ENCODE peak calls at places on chromosomes 2 and 18, in seven cellular contexts. H is OCI-LY7; U is body of pancreas; N is brain microvascular endothelial cell; C is WERI-Rb-1; T is CD4-positive, CD25-positive, alpha-beta regulatory T cell; J is iPS DF 6.9. F is an unnamed sample.

GRCh38 chr18:3454365-3455089 is 4.6 kb downstream of the TGIF1 start:
- DNase-seq in H (peak), U (peak), N (peak), C (peak), T (peak), J (no peak), F (peak)

GRCh38 chr2:44895061-44895460 is 46.4 kb upstream of the SIX3 start:
- DNase-seq in H (no peak), U (no peak), N (peak), C (no peak), T (no peak), J (no peak), F (no peak)

GRCh38 chr2:232901711-232902578 is 31.9 kb downstream of the SNORC start:
- DNase-seq in H (no peak), U (no peak), N (peak), C (no peak), T (no peak), J (no peak), F (no peak)

GRCh38 chr2:238596571-238597551 is 170.1 kb downstream of the ASB1 start:
- DNase-seq in H (no peak), U (peak), N (peak), C (no peak), T (no peak), J (no peak), F (no peak)

GRCh38 chr2:82837588-82838304 is 1621.3 kb downstream of the SUCLG1 start:
- DNase-seq in H (no peak), U (no peak), N (peak), C (no peak), T (no peak), J (no peak), F (no peak)

GRCh38 chr2:191302459-191303155 is 57.4 kb downstream of the MYO1B start:
- DNase-seq in H (no peak), U (no peak), N (peak), C (peak), T (peak), J (no peak), F (no peak)

GRCh38 chr2:46547223-46548102 is 68.1 kb downstream of the TMEM247 start:
- DNase-seq in H (no peak), U (no peak), N (no peak), C (peak), T (no peak), J (no peak), F (no peak)

GRCh38 chr18:46039967-46040746 is 31.9 kb downstream of the PSTPIP2 start:
- DNase-seq in H (no peak), U (no peak), N (no peak), C (no peak), T (no peak), J (no peak), F (no peak)

GRCh38 chr2:62415019-62415431 is 91.0 kb downstream of the TMEM17 start:
- DNase-seq in H (peak), U (no peak), N (no peak), C (no peak), T (peak), J (no peak), F (no peak)

GRCh38 chr2:67394734-67395133 is 2.4 kb upstream of the ETAA1 start:
- DNase-seq in H (no peak), U (no peak), N (peak), C (no peak), T (no peak), J (no peak), F (no peak)

GRCh38 chr2:67399144-67399543 is 2.0 kb downstream of the ETAA1 start:
- DNase-seq in H (no peak), U (no peak), N (no peak), C (no peak), T (no peak), J (no peak), F (no peak)

GRCh38 chr2:67400560-67401464 is 3.7 kb downstream of the ETAA1 start:
- DNase-seq in H (no peak), U (no peak), N (no peak), C (no peak), T (no peak), J (no peak), F (no peak)

GRCh38 chr2:67399831-67400489 is 2.8 kb downstream of the ETAA1 start:
- DNase-seq in H (no peak), U (no peak), N (peak), C (no peak), T (no peak), J (no peak), F (no peak)

GRCh38 chr2:67397143-67397986 is at the start of gene ETAA1:
- DNase-seq in H (peak), U (peak), N (peak), C (peak), T (peak), J (peak), F (peak)
- H3K27ac ChIP-seq in H (peak), U (peak), N (peak), C (peak), T (peak), J (no peak), F (peak)

DNA sequence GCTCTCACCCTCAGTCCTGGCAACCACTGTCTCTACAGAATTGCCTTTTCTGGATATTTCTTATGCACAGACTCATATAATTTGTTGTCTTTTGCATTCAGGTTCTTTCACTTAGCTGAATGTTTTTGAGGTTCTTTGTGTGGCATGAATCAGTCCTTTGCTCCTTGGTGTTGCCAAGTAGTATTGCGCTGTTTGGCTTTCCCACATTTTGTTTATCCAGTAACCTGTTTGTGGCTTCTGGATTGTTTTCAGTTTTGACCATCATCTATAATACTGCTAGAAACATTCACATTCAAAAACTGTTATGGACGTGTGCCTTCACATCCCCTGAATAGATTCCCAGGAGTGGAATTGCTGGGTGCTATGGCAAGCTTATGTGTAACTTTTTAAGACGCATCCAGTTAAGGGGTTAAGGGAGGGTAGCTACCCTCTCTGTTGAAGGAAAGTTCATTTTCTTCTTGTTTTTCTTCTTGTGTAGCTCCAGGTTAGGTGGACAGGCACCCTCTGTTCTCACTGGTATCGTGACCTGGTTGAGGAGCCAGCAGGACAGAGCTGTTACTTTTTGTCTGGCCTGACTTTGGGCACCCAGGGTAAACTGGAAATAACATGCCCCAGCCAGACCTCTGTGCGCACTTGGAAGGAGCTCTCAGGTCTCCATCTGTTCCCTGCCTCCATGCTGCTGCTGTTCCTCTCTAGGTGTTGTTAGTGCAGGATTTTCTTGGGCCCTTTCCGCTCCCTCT is 29.6 kb downstream of the ARHGAP25 start:
- DNase-seq in H (no peak), U (no peak), N (no peak), C (no peak), T (no peak), J (no peak), F (no peak)
- H3K27ac ChIP-seq in H (peak), U (no peak), N (no peak), C (no peak), T (peak), J (no peak), F (no peak)

GRCh38 chr2:101140237-101140636 is 10.9 kb downstream of the TBC1D8 start:
- DNase-seq in H (no peak), U (no peak), N (no peak), C (no peak), T (no peak), J (no peak), F (no peak)

GRCh38 chr2:101142163-101142562 is 9.0 kb downstream of the TBC1D8 start:
- DNase-seq in H (no peak), U (no peak), N (no peak), C (no peak), T (no peak), J (no peak), F (no peak)

GRCh38 chr2:101135412-101136296 is 15.5 kb downstream of the TBC1D8 start:
- DNase-seq in H (no peak), U (peak), N (no peak), C (no peak), T (no peak), J (no peak), F (no peak)

GRCh38 chr2:101140978-101141655 is 10.1 kb downstream of the TBC1D8 start:
- DNase-seq in H (no peak), U (no peak), N (no peak), C (no peak), T (no peak), J (no peak), F (no peak)

GRCh38 chr2:101139495-101139894 is 11.7 kb downstream of the TBC1D8 start:
- DNase-seq in H (no peak), U (no peak), N (no peak), C (no peak), T (no peak), J (no peak), F (no peak)
- H3K27ac ChIP-seq in H (no peak), U (no peak), N (no peak), C (no peak), T (no peak), J (no peak), F (no peak)

GRCh38 chr2:69434753-69435152 is 2.5 kb downstream of the NFU1 start:
- DNase-seq in H (no peak), U (no peak), N (no peak), C (no peak), T (no peak), J (no peak), F (no peak)

GRCh38 chr2:69424410-69424809 is 12.8 kb downstream of the NFU1 start:
- DNase-seq in H (no peak), U (no peak), N (no peak), C (no peak), T (no peak), J (no peak), F (no peak)

GRCh38 chr2:69428981-69429380 is 8.3 kb downstream of the NFU1 start:
- DNase-seq in H (no peak), U (no peak), N (no peak), C (no peak), T (no peak), J (no peak), F (no peak)

GRCh38 chr2:69429491-69430183 is 7.6 kb downstream of the NFU1 start:
- DNase-seq in H (no peak), U (no peak), N (no peak), C (no peak), T (no peak), J (no peak), F (no peak)
- H3K27ac ChIP-seq in H (no peak), U (no peak), N (no peak), C (no peak), T (no peak), J (no peak), F (no peak)

GRCh38 chr18:6679201-6679600 is 50.3 kb upstream of the ARHGAP28 start:
- DNase-seq in H (no peak), U (no peak), N (no peak), C (no peak), T (no peak), J (no peak), F (no peak)

GRCh38 chr18:6682437-6683111 is 46.9 kb upstream of the ARHGAP28 start:
- DNase-seq in H (no peak), U (no peak), N (no peak), C (no peak), T (no peak), J (no peak), F (no peak)

GRCh38 chr18:6681331-6681875 is 48.1 kb upstream of the ARHGAP28 start:
- DNase-seq in H (no peak), U (no peak), N (no peak), C (no peak), T (no peak), J (no peak), F (no peak)

DNA sequence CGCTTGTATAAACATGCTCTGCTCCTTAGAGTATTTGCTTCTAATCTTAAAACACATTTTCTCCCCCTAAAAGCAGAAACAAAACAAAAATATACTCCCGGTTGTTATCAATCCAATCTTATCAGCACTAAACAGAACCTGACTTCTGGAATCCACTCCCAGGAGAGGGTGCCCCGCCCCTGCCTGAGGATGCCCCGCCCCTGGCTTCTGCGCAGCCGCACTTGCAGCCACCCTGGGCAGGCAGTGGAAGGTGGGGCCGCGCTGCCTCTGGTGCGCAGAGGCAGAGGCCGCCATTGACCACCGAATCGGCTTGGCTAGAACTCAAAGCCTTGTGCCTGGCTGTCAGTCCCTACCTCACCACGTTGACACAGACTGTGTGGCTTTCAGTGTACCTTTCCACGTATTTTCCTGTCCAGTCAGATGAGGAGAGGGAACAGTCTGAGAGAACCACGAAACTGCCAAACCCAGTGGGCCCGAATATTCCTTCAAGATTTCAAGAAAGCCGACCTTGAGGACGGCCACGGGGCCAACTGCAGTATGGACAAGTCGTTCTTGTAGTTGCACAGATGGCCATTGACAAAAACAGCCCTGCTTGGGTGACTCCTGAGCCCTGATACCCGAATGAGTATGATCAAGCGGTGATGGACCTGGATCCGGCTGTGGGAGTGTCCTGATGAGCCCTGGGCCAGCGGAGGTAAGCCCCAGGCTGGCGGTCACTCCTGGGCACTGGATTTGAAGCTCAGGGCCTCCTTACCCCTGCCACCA is 46.2 kb upstream of the ARHGAP28 start:
- DNase-seq in H (no peak), U (peak), N (no peak), C (no peak), T (no peak), J (no peak), F (no peak)
- H3K27ac ChIP-seq in H (no peak), U (no peak), N (no peak), C (no peak), T (no peak), J (no peak), F (no peak)

GRCh38 chr18:79950440-79951341 is 762 bp downstream of the SLC66A2 start:
- DNase-seq in H (peak), U (peak), N (no peak), C (no peak), T (peak), J (no peak), F (no peak)
- H3K27ac ChIP-seq in H (peak), U (peak), N (peak), C (peak), T (peak), J (no peak), F (no peak)

GRCh38 chr2:88753833-88754584 is 62.5 kb downstream of the RPIA start:
- DNase-seq in H (peak), U (no peak), N (no peak), C (no peak), T (peak), J (no peak), F (no peak)
- H3K27ac ChIP-seq in H (peak), U (no peak), N (no peak), C (no peak), T (peak), J (no peak), F (no peak)

GRCh38 chr2:126535408-126535807 is 120.5 kb upstream of the GYPC start:
- DNase-seq in H (no peak), U (no peak), N (no peak), C (no peak), T (no peak), J (no peak), F (no peak)
- H3K27ac ChIP-seq in H (no peak), U (no peak), N (no peak), C (no peak), T (no peak), J (no peak), F (no peak)

GRCh38 chr18:7566244-7566586 is 901 bp upstream of the PTPRM start:
- DNase-seq in H (no peak), U (no peak), N (no peak), C (no peak), T (no peak), J (no peak), F (no peak)
- H3K27ac ChIP-seq in H (no peak), U (peak), N (peak), C (no peak), T (no peak), J (no peak), F (peak)

DNA sequence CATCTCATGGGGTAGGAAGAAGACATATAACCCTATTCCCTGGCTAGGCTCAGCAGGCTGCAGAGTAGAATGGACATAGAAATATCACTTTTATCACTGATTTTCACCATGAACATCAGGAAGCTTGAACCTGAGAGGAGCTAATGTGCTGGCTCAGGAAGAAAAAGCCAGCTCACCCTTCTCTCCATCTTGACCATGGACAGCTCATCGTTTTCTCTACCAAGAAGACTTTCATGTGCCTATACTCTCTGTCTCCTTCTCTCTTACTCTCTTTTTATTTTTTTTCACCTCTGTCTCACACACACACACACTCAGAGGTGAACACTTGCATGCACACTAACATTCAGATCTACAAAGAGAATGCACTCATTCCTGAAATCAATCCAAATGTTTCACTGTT is 372.8 kb upstream of the CNTNAP5 start:
- DNase-seq in H (no peak), U (no peak), N (no peak), C (no peak), T (no peak), J (no peak), F (no peak)
- H3K27ac ChIP-seq in H (no peak), U (no peak), N (no peak), C (no peak), T (no peak), J (no peak), F (no peak)

F was measured in caudate nucleus.